ENCODE peak calls at places on chromosomes 3 and 15, in five cellular contexts. O, K, Q, J and Y are unnamed samples.

GRCh38 chr3:171458056-171458856 is 1.9 kb downstream of the TNIK start:
- DNase-seq in O (no peak), K (no peak), Q (no peak), J (no peak), Y (peak; percentile 64)

GRCh38 chr3:170864525-170865208 is 5.3 kb downstream of the RPL22L1 start:
- DNase-seq in O (no peak), K (no peak), Q (no peak), J (peak; percentile 13), Y (peak; percentile 18)

GRCh38 chr3:10621749-10622148 is 116.4 kb upstream of the ATP2B2 start:
- DNase-seq in O (no peak), K (no peak), Q (no peak), J (no peak), Y (no peak)

GRCh38 chr3:10746684-10747083 is 69.3 kb upstream of the SLC6A11 start:
- DNase-seq in O (no peak), K (no peak), Q (no peak), J (no peak), Y (no peak)

GRCh38 chr3:39752751-39753150 is 56.7 kb upstream of the MYRIP start:
- DNase-seq in O (no peak), K (no peak), Q (no peak), J (no peak), Y (no peak)

GRCh38 chr3:174633342-174633741 is 225.8 kb upstream of the NAALADL2 start:
- DNase-seq in O (no peak), K (no peak), Q (no peak), J (no peak), Y (no peak)

GRCh38 chr3:73513260-73513659 is 111.5 kb downstream of the PDZRN3 start:
- DNase-seq in O (peak; percentile 86), K (no peak), Q (no peak), J (no peak), Y (no peak)

GRCh38 chr3:174957081-174957480 is 97.9 kb downstream of the NAALADL2 start:
- DNase-seq in O (no peak), K (no peak), Q (no peak), J (no peak), Y (no peak)

GRCh38 chr15:57923750-57924149 is 141.8 kb downstream of the ALDH1A2 start:
- DNase-seq in O (no peak), K (no peak), Q (no peak), J (no peak), Y (no peak)

GRCh38 chr15:57923311-57923710 is 142.2 kb downstream of the ALDH1A2 start:
- DNase-seq in O (no peak), K (no peak), Q (no peak), J (no peak), Y (no peak)

GRCh38 chr15:57924536-57924935 is 141.0 kb downstream of the ALDH1A2 start:
- DNase-seq in O (no peak), K (no peak), Q (no peak), J (no peak), Y (no peak)

GRCh38 chr15:57921371-57921770 is 144.1 kb downstream of the ALDH1A2 start:
- DNase-seq in O (no peak), K (no peak), Q (no peak), J (no peak), Y (no peak)

GRCh38 chr15:57922780-57923179 is 142.7 kb downstream of the ALDH1A2 start:
- DNase-seq in O (no peak), K (no peak), Q (no peak), J (no peak), Y (no peak)
- H3K4me2 ChIP-seq in O (no peak overlapping the region), K (no peak overlapping the region), Q (no peak overlapping the region), J (no peak overlapping the region), Y (no peak overlapping the region)

DNA sequence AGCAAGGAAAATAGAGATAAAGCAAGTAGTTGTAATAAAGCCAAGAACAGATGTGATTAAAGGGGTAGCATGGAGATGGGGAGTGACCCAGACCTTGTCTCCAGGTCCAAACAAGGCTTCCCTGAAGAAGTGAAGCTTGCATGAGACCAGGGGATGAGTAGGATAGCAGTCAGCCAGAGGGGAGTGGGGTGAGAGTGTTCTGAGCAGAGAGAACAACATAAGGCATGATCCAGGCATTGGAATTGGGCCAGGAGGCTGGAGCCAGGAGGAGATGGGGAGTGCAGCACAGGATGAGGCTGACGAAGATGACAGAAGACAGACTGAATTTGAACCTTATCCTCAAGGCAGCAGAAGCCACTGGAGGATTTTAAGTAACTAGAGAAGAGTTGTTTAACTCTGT is 7.2 kb downstream of the TMOD2 start:
- DNase-seq in O (no peak), K (no peak), Q (no peak), J (no peak), Y (no peak)
- TF ChIP-seq CREB1 in O (no peak), K (no peak), Q (no peak), J (no peak), Y (no peak)

DNA sequence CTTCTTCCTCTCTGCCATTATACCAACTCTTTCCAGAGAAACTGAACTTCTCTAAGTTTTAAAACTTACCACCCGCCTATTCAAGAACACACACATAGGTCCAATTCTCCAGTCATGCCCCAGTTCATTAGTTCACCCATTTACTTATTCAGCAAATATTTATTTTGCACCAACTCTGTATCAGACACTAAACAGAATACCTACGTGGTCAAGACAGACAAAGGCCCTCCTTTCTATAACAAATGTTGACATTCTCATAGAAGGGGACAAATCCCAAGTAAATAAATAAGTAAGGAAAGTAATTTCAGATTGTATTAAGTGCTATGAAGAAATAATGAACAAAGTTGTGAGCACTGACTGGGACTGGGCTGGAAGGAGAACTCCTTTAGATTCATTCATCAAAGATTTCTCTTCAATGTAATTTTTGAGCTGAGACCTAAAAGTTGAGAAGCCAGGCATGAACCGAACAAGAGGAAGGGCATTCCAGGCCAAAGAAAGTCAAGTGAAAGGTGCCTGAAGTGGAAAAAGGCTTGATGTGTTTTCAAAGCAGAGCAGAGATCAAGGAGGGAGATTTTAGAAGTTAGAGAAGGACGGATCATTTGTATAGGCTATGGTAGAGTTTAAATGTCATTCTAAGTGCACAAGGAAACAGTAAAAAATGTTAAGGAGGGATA is 120.4 kb downstream of the P3H2 start:
- DNase-seq in O (peak; percentile 11), K (no peak), Q (no peak), J (no peak), Y (no peak)
- H3K4me2 ChIP-seq in O (no peak overlapping the region), K (no peak overlapping the region), Q (no peak overlapping the region), J (no peak overlapping the region), Y (peak overlapping the region; percentile 39)

GRCh38 chr3:30612422-30613134 is 6.2 kb downstream of the TGFBR2 start:
- DNase-seq in O (no peak), K (no peak), Q (no peak), J (no peak), Y (no peak)

GRCh38 chr3:30613135-30613825 is 6.9 kb downstream of the TGFBR2 start:
- DNase-seq in O (no peak), K (no peak), Q (no peak), J (no peak), Y (no peak)

GRCh38 chr3:30609930-30610701 is 3.7 kb downstream of the TGFBR2 start:
- DNase-seq in O (no peak), K (no peak), Q (no peak), J (no peak), Y (no peak)

GRCh38 chr3:30610702-30611410 is 4.5 kb downstream of the TGFBR2 start:
- DNase-seq in O (no peak), K (no peak), Q (no peak), J (no peak), Y (no peak)

DNA sequence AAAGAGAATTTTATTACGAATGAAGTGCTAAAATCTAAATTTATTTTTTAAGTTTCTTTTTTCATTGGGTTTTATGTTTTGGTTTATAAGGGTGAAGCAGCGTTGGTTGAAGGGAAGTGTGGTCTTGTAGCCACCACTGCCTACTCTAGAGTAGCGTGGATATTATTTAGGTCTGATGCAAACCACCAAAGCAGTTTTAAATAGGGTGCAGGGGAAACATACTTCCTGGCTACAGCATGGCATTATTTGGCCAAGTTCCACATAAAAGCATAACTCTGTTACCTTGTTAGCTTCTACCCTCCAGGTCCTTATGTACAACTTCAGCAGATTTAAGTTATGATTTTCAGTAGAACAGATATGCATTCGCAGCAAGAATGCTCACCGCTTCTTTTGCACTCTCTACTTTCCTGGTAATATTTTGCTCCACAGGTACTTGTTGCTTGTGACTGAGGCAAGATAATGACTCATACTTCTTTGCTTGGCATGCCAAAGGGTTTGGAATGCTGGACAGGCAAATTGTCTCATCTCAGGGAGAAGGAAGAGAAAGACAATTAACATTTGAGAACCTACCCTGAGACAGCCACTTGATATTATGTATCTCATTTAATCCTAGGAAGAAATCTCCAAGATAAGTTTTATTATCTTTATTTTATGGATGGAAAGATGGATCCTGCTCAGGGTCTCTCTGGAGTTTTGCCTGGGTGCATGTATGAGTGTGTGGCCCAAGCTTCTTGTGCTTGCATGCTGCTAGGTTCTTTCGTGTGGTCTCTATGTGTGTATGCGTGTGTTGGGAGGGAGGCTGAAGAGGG is 5.4 kb downstream of the TGFBR2 start:
- DNase-seq in O (no peak), K (no peak), Q (no peak), J (no peak), Y (no peak)
- TF ChIP-seq CREB1 in O (no peak), K (no peak), Q (no peak), J (no peak), Y (no peak)

GRCh38 chr15:81492303-81492702 is 118.3 kb upstream of the TMC3 start:
- DNase-seq in O (no peak), K (no peak), Q (no peak), J (no peak), Y (no peak)
- H3K4me2 ChIP-seq in O (no peak overlapping the region), K (no peak overlapping the region), Q (no peak overlapping the region), J (no peak overlapping the region), Y (no peak overlapping the region)

DNA sequence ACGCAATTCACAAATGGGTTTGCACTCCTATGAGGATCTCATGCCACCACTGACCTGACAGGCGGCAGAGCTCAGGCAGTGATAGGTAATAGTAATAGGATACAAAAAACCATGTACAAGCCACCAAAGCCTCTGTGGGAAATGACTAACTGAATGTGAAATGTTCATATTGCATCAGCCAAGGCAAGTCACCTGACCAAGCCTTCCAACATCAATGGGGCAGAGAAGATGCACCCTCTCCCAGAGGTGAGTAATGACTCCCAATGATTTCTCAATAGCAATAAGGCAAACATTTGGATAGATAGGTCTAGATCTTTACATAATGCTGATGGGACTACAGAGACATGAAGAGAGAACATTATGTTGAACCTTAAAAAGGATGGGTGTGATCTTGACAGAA is 14.9 kb downstream of the CNTN3 start:
- DNase-seq in O (no peak), K (no peak), Q (no peak), J (no peak), Y (no peak)
- TF ChIP-seq CREB1 in O (no peak), K (no peak), Q (no peak), J (no peak), Y (no peak)

GRCh38 chr3:25113891-25114290 is 314.2 kb upstream of the RARB start:
- DNase-seq in O (no peak), K (no peak), Q (no peak), J (no peak), Y (no peak)

GRCh38 chr3:25114532-25114931 is 313.5 kb upstream of the RARB start:
- DNase-seq in O (no peak), K (no peak), Q (no peak), J (no peak), Y (no peak)

GRCh38 chr3:25107918-25108617 is 320.0 kb upstream of the RARB start:
- DNase-seq in O (no peak), K (no peak), Q (no peak), J (no peak), Y (no peak)

DNA sequence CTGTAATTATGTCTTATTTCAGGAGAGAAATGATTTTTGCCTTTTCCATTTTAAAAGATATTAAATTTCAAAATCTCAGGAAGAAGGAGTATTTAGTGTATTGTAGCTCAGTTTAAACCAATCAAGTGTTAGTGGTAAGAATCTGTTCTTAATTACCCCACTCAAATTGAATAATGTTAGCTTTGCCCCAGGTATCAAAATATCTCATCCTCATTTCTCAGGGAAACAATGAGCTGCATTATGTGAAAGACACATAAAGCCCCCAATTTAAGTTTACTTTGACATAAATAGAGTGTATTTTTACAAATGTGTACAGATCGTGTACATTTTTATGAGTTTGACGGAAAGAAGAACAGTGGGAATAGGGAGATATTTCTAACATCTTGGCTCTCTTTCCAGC is 317.4 kb upstream of the RARB start:
- DNase-seq in O (no peak), K (no peak), Q (no peak), J (no peak), Y (no peak)
- H3K4me2 ChIP-seq in O (no peak overlapping the region), K (no peak overlapping the region), Q (no peak overlapping the region), J (no peak overlapping the region), Y (no peak overlapping the region)